ENCODE peak calls at places on chromosomes 11 and 22, in ten cellular contexts. One of them, this sample, is unnamed.

GRCh38 chr22:16601437-16602223 is 9.0 kb upstream of the CCT8L2 start:
- DNase-seq in sigmoid colon: no peak
- DNase-seq in mammary epithelial cell: no peak
- DNase-seq in ovary: peak; percentile 43
- DNase-seq in hepatocyte: no peak
- DNase-seq in dorsolateral prefrontal cortex: no peak
- DNase-seq in cardiac muscle cell: peak; percentile 0
- DNase-seq in left ventricle myocardium inferior: peak; percentile 39
- DNase-seq in adrenal gland: no peak
- DNase-seq in fibroblast of lung: no peak
- DNase-seq in this sample: no peak

GRCh38 chr11:119306373-119306890 is 10.5 kb downstream of the MCAM start:
- DNase-seq in sigmoid colon: no peak
- DNase-seq in mammary epithelial cell: no peak
- DNase-seq in ovary: peak; percentile 61
- DNase-seq in hepatocyte: no peak
- DNase-seq in dorsolateral prefrontal cortex: no peak
- DNase-seq in cardiac muscle cell: no peak
- DNase-seq in left ventricle myocardium inferior: no peak
- DNase-seq in adrenal gland: peak; percentile 77
- DNase-seq in fibroblast of lung: peak; percentile 15
- DNase-seq in this sample: no peak

GRCh38 chr11:123653997-123654565 is 343 bp downstream of the SCN3B start:
- DNase-seq in sigmoid colon: peak; percentile 66
- DNase-seq in mammary epithelial cell: peak; percentile 52
- DNase-seq in ovary: peak; percentile 70
- DNase-seq in hepatocyte: peak; percentile 79
- DNase-seq in dorsolateral prefrontal cortex: no peak
- DNase-seq in cardiac muscle cell: peak; percentile 85
- DNase-seq in left ventricle myocardium inferior: peak; percentile 58
- DNase-seq in adrenal gland: peak; percentile 60
- DNase-seq in fibroblast of lung: peak; percentile 60
- DNase-seq in this sample: no peak

GRCh38 chr11:71420455-71421241 is 27.5 kb downstream of the DHCR7 start:
- DNase-seq in sigmoid colon: no peak
- DNase-seq in mammary epithelial cell: peak; percentile 21
- DNase-seq in ovary: no peak
- DNase-seq in hepatocyte: peak; percentile 75
- DNase-seq in dorsolateral prefrontal cortex: peak; percentile 65
- DNase-seq in cardiac muscle cell: peak; percentile 49
- DNase-seq in left ventricle myocardium inferior: no peak
- DNase-seq in adrenal gland: peak; percentile 72
- DNase-seq in fibroblast of lung: peak; percentile 26
- DNase-seq in this sample: no peak

GRCh38 chr22:33605686-33606085 is 314.6 kb downstream of the LARGE1 start:
- DNase-seq in sigmoid colon: no peak
- DNase-seq in mammary epithelial cell: no peak
- DNase-seq in ovary: peak; percentile 58
- DNase-seq in hepatocyte: peak; percentile 41
- DNase-seq in dorsolateral prefrontal cortex: no peak
- DNase-seq in cardiac muscle cell: peak; percentile 88
- DNase-seq in left ventricle myocardium inferior: peak; percentile 49
- DNase-seq in adrenal gland: peak; percentile 55
- DNase-seq in fibroblast of lung: no peak
- DNase-seq in this sample: no peak

GRCh38 chr11:105673089-105673488 is 63.2 kb downstream of the GRIA4 start:
- DNase-seq in sigmoid colon: no peak
- DNase-seq in mammary epithelial cell: peak; percentile 35
- DNase-seq in ovary: no peak
- DNase-seq in hepatocyte: peak; percentile 84
- DNase-seq in dorsolateral prefrontal cortex: no peak
- DNase-seq in cardiac muscle cell: peak; percentile 89
- DNase-seq in left ventricle myocardium inferior: no peak
- DNase-seq in adrenal gland: no peak
- DNase-seq in fibroblast of lung: peak; percentile 56
- DNase-seq in this sample: no peak

GRCh38 chr11:92406472-92406871 is 181.9 kb downstream of the FAT3 start:
- DNase-seq in sigmoid colon: no peak
- DNase-seq in mammary epithelial cell: peak; percentile 16
- DNase-seq in ovary: no peak
- DNase-seq in hepatocyte: no peak
- DNase-seq in dorsolateral prefrontal cortex: no peak
- DNase-seq in cardiac muscle cell: no peak
- DNase-seq in left ventricle myocardium inferior: no peak
- DNase-seq in adrenal gland: no peak
- DNase-seq in fibroblast of lung: no peak
- DNase-seq in this sample: no peak

GRCh38 chr11:85736121-85736520 is 50.1 kb upstream of the CCDC89 start:
- DNase-seq in sigmoid colon: no peak
- DNase-seq in mammary epithelial cell: no peak
- DNase-seq in ovary: no peak
- DNase-seq in hepatocyte: no peak
- DNase-seq in dorsolateral prefrontal cortex: no peak
- DNase-seq in cardiac muscle cell: no peak
- DNase-seq in left ventricle myocardium inferior: no peak
- DNase-seq in adrenal gland: no peak
- DNase-seq in fibroblast of lung: no peak
- DNase-seq in this sample: no peak

GRCh38 chr11:75773595-75774353 is 5.2 kb downstream of the DGAT2 start:
- DNase-seq in sigmoid colon: peak; percentile 33
- DNase-seq in mammary epithelial cell: no peak
- DNase-seq in ovary: no peak
- DNase-seq in hepatocyte: no peak
- DNase-seq in dorsolateral prefrontal cortex: no peak
- DNase-seq in cardiac muscle cell: no peak
- DNase-seq in left ventricle myocardium inferior: no peak
- DNase-seq in adrenal gland: no peak
- DNase-seq in fibroblast of lung: no peak
- DNase-seq in this sample: no peak

GRCh38 chr11:73323464-73323863 is 15.4 kb downstream of the ARHGEF17 start:
- DNase-seq in sigmoid colon: peak; percentile 94
- DNase-seq in mammary epithelial cell: no peak
- DNase-seq in ovary: peak; percentile 94
- DNase-seq in hepatocyte: peak; percentile 75
- DNase-seq in dorsolateral prefrontal cortex: no peak
- DNase-seq in cardiac muscle cell: peak; percentile 80
- DNase-seq in left ventricle myocardium inferior: peak; percentile 85
- DNase-seq in adrenal gland: peak; percentile 81
- DNase-seq in fibroblast of lung: peak; percentile 84
- DNase-seq in this sample: no peak

GRCh38 chr11:115267871-115268270 is 236.3 kb downstream of the CADM1 start:
- DNase-seq in sigmoid colon: no peak
- DNase-seq in mammary epithelial cell: no peak
- DNase-seq in ovary: no peak
- DNase-seq in hepatocyte: no peak
- DNase-seq in dorsolateral prefrontal cortex: no peak
- DNase-seq in cardiac muscle cell: no peak
- DNase-seq in left ventricle myocardium inferior: no peak
- DNase-seq in adrenal gland: no peak
- DNase-seq in fibroblast of lung: peak; percentile 85
- DNase-seq in this sample: no peak

GRCh38 chr22:18034076-18034475 is 9.7 kb upstream of the MICAL3 start:
- DNase-seq in sigmoid colon: no peak
- DNase-seq in mammary epithelial cell: no peak
- DNase-seq in ovary: no peak
- DNase-seq in hepatocyte: no peak
- DNase-seq in dorsolateral prefrontal cortex: no peak
- DNase-seq in cardiac muscle cell: no peak
- DNase-seq in left ventricle myocardium inferior: no peak
- DNase-seq in adrenal gland: no peak
- DNase-seq in fibroblast of lung: no peak
- DNase-seq in this sample: no peak

GRCh38 chr11:87368876-87369480 is 331.2 kb downstream of the TMEM135 start:
- DNase-seq in sigmoid colon: no peak
- DNase-seq in mammary epithelial cell: peak; percentile 23
- DNase-seq in ovary: no peak
- DNase-seq in hepatocyte: no peak
- DNase-seq in dorsolateral prefrontal cortex: no peak
- DNase-seq in cardiac muscle cell: peak; percentile 28
- DNase-seq in left ventricle myocardium inferior: no peak
- DNase-seq in adrenal gland: no peak
- DNase-seq in fibroblast of lung: peak; percentile 72
- DNase-seq in this sample: no peak

DNA sequence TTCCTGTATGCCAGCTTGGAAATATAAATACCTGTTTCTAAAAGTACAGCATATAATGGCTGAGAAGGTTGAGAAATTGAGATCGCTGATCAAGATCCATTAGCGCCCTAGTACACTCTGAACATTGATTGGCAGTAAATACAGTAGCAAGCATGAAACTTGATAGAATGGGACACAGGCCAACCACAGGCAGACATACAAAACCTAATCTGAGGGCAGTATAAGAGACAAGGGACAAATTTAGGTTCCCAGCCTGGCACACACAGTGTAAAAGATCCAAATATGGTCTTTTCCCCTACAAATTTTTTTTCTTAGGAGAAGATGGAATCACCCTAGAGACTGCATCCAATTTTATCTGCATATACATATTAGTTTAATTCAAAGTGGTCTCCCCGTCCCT is 126.5 kb upstream of the ARHGAP42 start:
- DNase-seq in sigmoid colon: no peak
- DNase-seq in mammary epithelial cell: no peak
- DNase-seq in ovary: no peak
- DNase-seq in hepatocyte: no peak
- DNase-seq in dorsolateral prefrontal cortex: no peak
- DNase-seq in cardiac muscle cell: no peak
- DNase-seq in left ventricle myocardium inferior: no peak
- DNase-seq in adrenal gland: no peak
- DNase-seq in fibroblast of lung: no peak
- DNase-seq in this sample: no peak
- H3K27me3 ChIP-seq in sigmoid colon: no peaks in the 10 kb centered on the region
- H3K27me3 ChIP-seq in mammary epithelial cell: no peaks in the 10 kb centered on the region
- H3K27me3 ChIP-seq in ovary: no peaks in the 10 kb centered on the region
- H3K27me3 ChIP-seq in hepatocyte: no peaks in the 10 kb centered on the region
- H3K27me3 ChIP-seq in dorsolateral prefrontal cortex: no peaks in the 10 kb centered on the region
- H3K27me3 ChIP-seq in cardiac muscle cell: no peaks in the 10 kb centered on the region
- H3K27me3 ChIP-seq in left ventricle myocardium inferior: no peaks in the 10 kb centered on the region
- H3K27me3 ChIP-seq in adrenal gland: no peaks in the 10 kb centered on the region
- H3K27me3 ChIP-seq in fibroblast of lung: no peaks in the 10 kb centered on the region
- H3K27me3 ChIP-seq in this sample: no peaks in the 10 kb centered on the region

DNA sequence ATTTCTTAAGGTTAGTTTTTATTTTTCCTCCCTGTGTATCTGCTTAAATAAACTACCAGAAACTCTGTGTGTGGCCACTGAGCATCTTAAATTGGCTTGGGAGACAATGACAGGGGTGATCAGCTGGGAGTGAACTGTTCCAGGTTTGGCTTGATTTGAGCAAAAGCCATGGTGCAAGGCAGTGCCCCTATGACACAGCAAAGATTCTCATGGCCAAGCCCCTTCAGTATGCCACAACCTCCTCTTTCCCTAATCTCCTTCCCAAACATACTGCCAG is 370.5 kb downstream of the SOX6 start:
- DNase-seq in sigmoid colon: no peak
- DNase-seq in mammary epithelial cell: no peak
- DNase-seq in ovary: no peak
- DNase-seq in hepatocyte: no peak
- DNase-seq in dorsolateral prefrontal cortex: no peak
- DNase-seq in cardiac muscle cell: no peak
- DNase-seq in left ventricle myocardium inferior: no peak
- DNase-seq in adrenal gland: no peak
- DNase-seq in fibroblast of lung: no peak
- DNase-seq in this sample: no peak
- H3K27me3 ChIP-seq in sigmoid colon: no peaks in the 10 kb centered on the region
- H3K27me3 ChIP-seq in mammary epithelial cell: no peaks in the 10 kb centered on the region
- H3K27me3 ChIP-seq in ovary: no peaks in the 10 kb centered on the region
- H3K27me3 ChIP-seq in hepatocyte: no peaks in the 10 kb centered on the region
- H3K27me3 ChIP-seq in dorsolateral prefrontal cortex: no peaks in the 10 kb centered on the region
- H3K27me3 ChIP-seq in cardiac muscle cell: peaks cover 5% of the 10 kb centered on the region
- H3K27me3 ChIP-seq in left ventricle myocardium inferior: no peaks in the 10 kb centered on the region
- H3K27me3 ChIP-seq in adrenal gland: no peaks in the 10 kb centered on the region
- H3K27me3 ChIP-seq in fibroblast of lung: no peaks in the 10 kb centered on the region
- H3K27me3 ChIP-seq in this sample: no peaks in the 10 kb centered on the region

GRCh38 chr11:64746486-64746885 is 2.5 kb upstream of the RASGRP2 start:
- DNase-seq in sigmoid colon: no peak
- DNase-seq in mammary epithelial cell: no peak
- DNase-seq in ovary: no peak
- DNase-seq in hepatocyte: no peak
- DNase-seq in dorsolateral prefrontal cortex: no peak
- DNase-seq in cardiac muscle cell: no peak
- DNase-seq in left ventricle myocardium inferior: no peak
- DNase-seq in adrenal gland: no peak
- DNase-seq in fibroblast of lung: no peak
- DNase-seq in this sample: no peak
- H3K27me3 ChIP-seq in sigmoid colon: no peaks in the 10 kb centered on the region
- H3K27me3 ChIP-seq in mammary epithelial cell: peaks cover 15% of the 10 kb centered on the region
- H3K27me3 ChIP-seq in ovary: no peaks in the 10 kb centered on the region
- H3K27me3 ChIP-seq in hepatocyte: peaks cover 47% of the 10 kb centered on the region
- H3K27me3 ChIP-seq in dorsolateral prefrontal cortex: no peaks in the 10 kb centered on the region
- H3K27me3 ChIP-seq in cardiac muscle cell: peaks cover 12% of the 10 kb centered on the region
- H3K27me3 ChIP-seq in left ventricle myocardium inferior: no peaks in the 10 kb centered on the region
- H3K27me3 ChIP-seq in adrenal gland: peaks cover 8% of the 10 kb centered on the region
- H3K27me3 ChIP-seq in fibroblast of lung: peaks cover 18% of the 10 kb centered on the region
- H3K27me3 ChIP-seq in this sample: no peaks in the 10 kb centered on the region

GRCh38 chr11:31821235-31821764 is 10.2 kb upstream of the PAX6 start:
- DNase-seq in sigmoid colon: no peak
- DNase-seq in mammary epithelial cell: no peak
- DNase-seq in ovary: no peak
- DNase-seq in hepatocyte: no peak
- DNase-seq in dorsolateral prefrontal cortex: no peak
- DNase-seq in cardiac muscle cell: no peak
- DNase-seq in left ventricle myocardium inferior: no peak
- DNase-seq in adrenal gland: no peak
- DNase-seq in fibroblast of lung: no peak
- DNase-seq in this sample: no peak

GRCh38 chr11:31819533-31820437 is 8.7 kb upstream of the PAX6 start:
- DNase-seq in sigmoid colon: peak; percentile 62
- DNase-seq in mammary epithelial cell: no peak
- DNase-seq in ovary: no peak
- DNase-seq in hepatocyte: no peak
- DNase-seq in dorsolateral prefrontal cortex: no peak
- DNase-seq in cardiac muscle cell: no peak
- DNase-seq in left ventricle myocardium inferior: no peak
- DNase-seq in adrenal gland: no peak
- DNase-seq in fibroblast of lung: no peak
- DNase-seq in this sample: no peak

GRCh38 chr11:31818874-31819331 is 7.8 kb upstream of the PAX6 start:
- DNase-seq in sigmoid colon: no peak
- DNase-seq in mammary epithelial cell: no peak
- DNase-seq in ovary: no peak
- DNase-seq in hepatocyte: no peak
- DNase-seq in dorsolateral prefrontal cortex: no peak
- DNase-seq in cardiac muscle cell: no peak
- DNase-seq in left ventricle myocardium inferior: no peak
- DNase-seq in adrenal gland: no peak
- DNase-seq in fibroblast of lung: no peak
- DNase-seq in this sample: no peak

GRCh38 chr11:31821779-31822574 is 10.9 kb upstream of the PAX6 start:
- DNase-seq in sigmoid colon: no peak
- DNase-seq in mammary epithelial cell: no peak
- DNase-seq in ovary: no peak
- DNase-seq in hepatocyte: no peak
- DNase-seq in dorsolateral prefrontal cortex: no peak
- DNase-seq in cardiac muscle cell: no peak
- DNase-seq in left ventricle myocardium inferior: no peak
- DNase-seq in adrenal gland: no peak
- DNase-seq in fibroblast of lung: no peak
- DNase-seq in this sample: no peak

DNA sequence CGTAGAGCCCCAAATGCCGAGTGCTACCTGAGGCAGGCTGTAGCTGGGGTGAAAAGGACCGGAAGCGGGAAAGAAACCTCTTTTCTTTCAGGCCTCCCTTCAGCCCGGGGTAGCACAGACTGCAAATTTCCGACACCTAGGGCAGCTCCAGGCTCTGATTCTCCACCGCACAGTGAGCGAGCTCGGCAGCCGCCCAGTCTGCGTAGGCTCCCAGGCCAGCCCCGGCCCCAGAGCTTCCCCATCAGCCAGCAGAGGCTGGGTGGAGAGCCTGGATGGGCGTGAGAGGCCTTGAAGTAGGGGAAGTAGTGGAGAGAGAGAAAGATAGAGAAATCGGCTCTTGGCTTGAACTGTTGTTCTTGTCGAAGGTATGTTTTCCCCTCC is 9.3 kb upstream of the PAX6 start:
- DNase-seq in sigmoid colon: no peak
- DNase-seq in mammary epithelial cell: no peak
- DNase-seq in ovary: no peak
- DNase-seq in hepatocyte: no peak
- DNase-seq in dorsolateral prefrontal cortex: no peak
- DNase-seq in cardiac muscle cell: no peak
- DNase-seq in left ventricle myocardium inferior: no peak
- DNase-seq in adrenal gland: no peak
- DNase-seq in fibroblast of lung: no peak
- DNase-seq in this sample: no peak
- H3K27me3 ChIP-seq in sigmoid colon: peaks cover 100% of the 10 kb centered on the region
- H3K27me3 ChIP-seq in mammary epithelial cell: peaks cover 84% of the 10 kb centered on the region
- H3K27me3 ChIP-seq in ovary: peaks cover 14% of the 10 kb centered on the region
- H3K27me3 ChIP-seq in hepatocyte: peaks cover 100% of the 10 kb centered on the region
- H3K27me3 ChIP-seq in dorsolateral prefrontal cortex: peaks cover 78% of the 10 kb centered on the region
- H3K27me3 ChIP-seq in cardiac muscle cell: peaks cover 100% of the 10 kb centered on the region
- H3K27me3 ChIP-seq in left ventricle myocardium inferior: peaks cover 100% of the 10 kb centered on the region
- H3K27me3 ChIP-seq in adrenal gland: peaks cover 99% of the 10 kb centered on the region
- H3K27me3 ChIP-seq in fibroblast of lung: peaks cover 92% of the 10 kb centered on the region
- H3K27me3 ChIP-seq in this sample: peaks cover 96% of the 10 kb centered on the region